ENCODE peak calls at places on chromosomes 11 and 22, in ten cellular contexts. One of them, this sample, is unnamed. For H3K9me3, the result is how much of the 10 kb centered on the place peaks cover.

GRCh38 chr11:2443406-2443805 is 908 bp downstream of the TRPM5 start:
- DNase-seq in AG04450: no peak
- DNase-seq in HCT116: no peak
- DNase-seq in ovary: no peak
- DNase-seq in fibroblast of lung: no peak
- DNase-seq in CD8-positive, alpha-beta T cell: no peak
- DNase-seq in CD8-positive, alpha-beta memory T cell: no peak
- DNase-seq in pancreas: no peak
- DNase-seq in right lobe of liver: peak
- DNase-seq in heart right ventricle: no peak
- DNase-seq in this sample: no peak

GRCh38 chr22:21947040-21948014 is 5.3 kb downstream of the PPM1F start:
- DNase-seq in AG04450: peak
- DNase-seq in HCT116: no peak
- DNase-seq in ovary: no peak
- DNase-seq in fibroblast of lung: peak
- DNase-seq in CD8-positive, alpha-beta T cell: no peak
- DNase-seq in CD8-positive, alpha-beta memory T cell: no peak
- DNase-seq in pancreas: no peak
- DNase-seq in right lobe of liver: no peak
- DNase-seq in heart right ventricle: no peak
- DNase-seq in this sample: no peak

GRCh38 chr11:122293298-122294023 is 177.4 kb upstream of the BLID start:
- DNase-seq in AG04450: no peak
- DNase-seq in HCT116: no peak
- DNase-seq in ovary: no peak
- DNase-seq in fibroblast of lung: peak
- DNase-seq in CD8-positive, alpha-beta T cell: no peak
- DNase-seq in CD8-positive, alpha-beta memory T cell: no peak
- DNase-seq in pancreas: no peak
- DNase-seq in right lobe of liver: no peak
- DNase-seq in heart right ventricle: no peak
- DNase-seq in this sample: no peak

GRCh38 chr11:22491826-22492225 is 133.8 kb downstream of the FANCF start:
- DNase-seq in AG04450: no peak
- DNase-seq in HCT116: no peak
- DNase-seq in ovary: no peak
- DNase-seq in fibroblast of lung: no peak
- DNase-seq in CD8-positive, alpha-beta T cell: no peak
- DNase-seq in CD8-positive, alpha-beta memory T cell: no peak
- DNase-seq in pancreas: peak
- DNase-seq in right lobe of liver: no peak
- DNase-seq in heart right ventricle: no peak
- DNase-seq in this sample: no peak

GRCh38 chr11:105968021-105968697 is 53.9 kb downstream of the MSANTD4 start:
- DNase-seq in AG04450: no peak
- DNase-seq in HCT116: no peak
- DNase-seq in ovary: no peak
- DNase-seq in fibroblast of lung: peak
- DNase-seq in CD8-positive, alpha-beta T cell: no peak
- DNase-seq in CD8-positive, alpha-beta memory T cell: no peak
- DNase-seq in pancreas: no peak
- DNase-seq in right lobe of liver: no peak
- DNase-seq in heart right ventricle: no peak
- DNase-seq in this sample: no peak

GRCh38 chr11:23573430-23573829 is 713.2 kb upstream of the CCDC179 start:
- DNase-seq in AG04450: no peak
- DNase-seq in HCT116: no peak
- DNase-seq in ovary: no peak
- DNase-seq in fibroblast of lung: no peak
- DNase-seq in CD8-positive, alpha-beta T cell: no peak
- DNase-seq in CD8-positive, alpha-beta memory T cell: no peak
- DNase-seq in pancreas: no peak
- DNase-seq in right lobe of liver: no peak
- DNase-seq in heart right ventricle: no peak
- DNase-seq in this sample: no peak

GRCh38 chr22:25350551-25350971 is 131.1 kb downstream of the CRYBB2 start:
- DNase-seq in AG04450: no peak
- DNase-seq in HCT116: no peak
- DNase-seq in ovary: no peak
- DNase-seq in fibroblast of lung: no peak
- DNase-seq in CD8-positive, alpha-beta T cell: no peak
- DNase-seq in CD8-positive, alpha-beta memory T cell: no peak
- DNase-seq in pancreas: no peak
- DNase-seq in right lobe of liver: peak
- DNase-seq in heart right ventricle: no peak
- DNase-seq in this sample: no peak

GRCh38 chr22:50445071-50445879 is 29.6 kb downstream of the SBF1 start:
- DNase-seq in AG04450: no peak
- DNase-seq in HCT116: no peak
- DNase-seq in ovary: no peak
- DNase-seq in fibroblast of lung: no peak
- DNase-seq in CD8-positive, alpha-beta T cell: peak
- DNase-seq in CD8-positive, alpha-beta memory T cell: peak
- DNase-seq in pancreas: no peak
- DNase-seq in right lobe of liver: no peak
- DNase-seq in heart right ventricle: peak
- DNase-seq in this sample: no peak

GRCh38 chr22:28016781-28017557 is 97.9 kb upstream of the PITPNB start:
- DNase-seq in AG04450: no peak
- DNase-seq in HCT116: no peak
- DNase-seq in ovary: peak
- DNase-seq in fibroblast of lung: no peak
- DNase-seq in CD8-positive, alpha-beta T cell: no peak
- DNase-seq in CD8-positive, alpha-beta memory T cell: no peak
- DNase-seq in pancreas: no peak
- DNase-seq in right lobe of liver: peak
- DNase-seq in heart right ventricle: no peak
- DNase-seq in this sample: no peak

GRCh38 chr11:78811622-78812021 is 237.0 kb upstream of the NARS2 start:
- DNase-seq in AG04450: no peak
- DNase-seq in HCT116: no peak
- DNase-seq in ovary: no peak
- DNase-seq in fibroblast of lung: no peak
- DNase-seq in CD8-positive, alpha-beta T cell: no peak
- DNase-seq in CD8-positive, alpha-beta memory T cell: no peak
- DNase-seq in pancreas: no peak
- DNase-seq in right lobe of liver: no peak
- DNase-seq in heart right ventricle: no peak
- DNase-seq in this sample: no peak

GRCh38 chr11:110026823-110027626 is 66.2 kb upstream of the ZC3H12C start:
- DNase-seq in AG04450: no peak
- DNase-seq in HCT116: no peak
- DNase-seq in ovary: no peak
- DNase-seq in fibroblast of lung: no peak
- DNase-seq in CD8-positive, alpha-beta T cell: no peak
- DNase-seq in CD8-positive, alpha-beta memory T cell: no peak
- DNase-seq in pancreas: no peak
- DNase-seq in right lobe of liver: no peak
- DNase-seq in heart right ventricle: no peak
- DNase-seq in this sample: no peak

GRCh38 chr11:73157141-73158010 is 15.3 kb upstream of the FCHSD2 start:
- DNase-seq in AG04450: peak
- DNase-seq in HCT116: no peak
- DNase-seq in ovary: peak
- DNase-seq in fibroblast of lung: peak
- DNase-seq in CD8-positive, alpha-beta T cell: no peak
- DNase-seq in CD8-positive, alpha-beta memory T cell: no peak
- DNase-seq in pancreas: no peak
- DNase-seq in right lobe of liver: peak
- DNase-seq in heart right ventricle: peak
- DNase-seq in this sample: no peak

GRCh38 chr22:42932197-42932519 is 75.1 kb upstream of the ARFGAP3 start:
- DNase-seq in AG04450: no peak
- DNase-seq in HCT116: no peak
- DNase-seq in ovary: no peak
- DNase-seq in fibroblast of lung: no peak
- DNase-seq in CD8-positive, alpha-beta T cell: no peak
- DNase-seq in CD8-positive, alpha-beta memory T cell: no peak
- DNase-seq in pancreas: no peak
- DNase-seq in right lobe of liver: no peak
- DNase-seq in heart right ventricle: no peak
- DNase-seq in this sample: no peak
- H3K9me3 ChIP-seq in AG04450: under half
- H3K9me3 ChIP-seq in HCT116: under half
- H3K9me3 ChIP-seq in ovary: under half
- H3K9me3 ChIP-seq in fibroblast of lung: under half
- H3K9me3 ChIP-seq in CD8-positive, alpha-beta T cell: under half
- H3K9me3 ChIP-seq in CD8-positive, alpha-beta memory T cell: under half
- H3K9me3 ChIP-seq in pancreas: under half
- H3K9me3 ChIP-seq in right lobe of liver: under half
- H3K9me3 ChIP-seq in heart right ventricle: under half
- H3K9me3 ChIP-seq in this sample: under half

GRCh38 chr11:116233581-116233980 is 539.2 kb downstream of the BUD13 start:
- DNase-seq in AG04450: no peak
- DNase-seq in HCT116: no peak
- DNase-seq in ovary: no peak
- DNase-seq in fibroblast of lung: no peak
- DNase-seq in CD8-positive, alpha-beta T cell: no peak
- DNase-seq in CD8-positive, alpha-beta memory T cell: no peak
- DNase-seq in pancreas: no peak
- DNase-seq in right lobe of liver: no peak
- DNase-seq in heart right ventricle: no peak
- DNase-seq in this sample: no peak

GRCh38 chr11:116232364-116232801 is 540.4 kb downstream of the BUD13 start:
- DNase-seq in AG04450: no peak
- DNase-seq in HCT116: no peak
- DNase-seq in ovary: no peak
- DNase-seq in fibroblast of lung: no peak
- DNase-seq in CD8-positive, alpha-beta T cell: no peak
- DNase-seq in CD8-positive, alpha-beta memory T cell: no peak
- DNase-seq in pancreas: no peak
- DNase-seq in right lobe of liver: no peak
- DNase-seq in heart right ventricle: no peak
- DNase-seq in this sample: no peak

GRCh38 chr11:116231540-116231939 is 541.2 kb downstream of the BUD13 start:
- DNase-seq in AG04450: no peak
- DNase-seq in HCT116: no peak
- DNase-seq in ovary: no peak
- DNase-seq in fibroblast of lung: no peak
- DNase-seq in CD8-positive, alpha-beta T cell: no peak
- DNase-seq in CD8-positive, alpha-beta memory T cell: no peak
- DNase-seq in pancreas: no peak
- DNase-seq in right lobe of liver: no peak
- DNase-seq in heart right ventricle: no peak
- DNase-seq in this sample: no peak

GRCh38 chr11:116239247-116239646 is 533.5 kb downstream of the BUD13 start:
- DNase-seq in AG04450: no peak
- DNase-seq in HCT116: no peak
- DNase-seq in ovary: no peak
- DNase-seq in fibroblast of lung: no peak
- DNase-seq in CD8-positive, alpha-beta T cell: no peak
- DNase-seq in CD8-positive, alpha-beta memory T cell: no peak
- DNase-seq in pancreas: no peak
- DNase-seq in right lobe of liver: no peak
- DNase-seq in heart right ventricle: no peak
- DNase-seq in this sample: no peak

GRCh38 chr11:116234989-116235567 is 537.7 kb downstream of the BUD13 start:
- DNase-seq in AG04450: no peak
- DNase-seq in HCT116: no peak
- DNase-seq in ovary: no peak
- DNase-seq in fibroblast of lung: no peak
- DNase-seq in CD8-positive, alpha-beta T cell: no peak
- DNase-seq in CD8-positive, alpha-beta memory T cell: no peak
- DNase-seq in pancreas: no peak
- DNase-seq in right lobe of liver: no peak
- DNase-seq in heart right ventricle: no peak
- DNase-seq in this sample: no peak
- H3K9me3 ChIP-seq in AG04450: under half
- H3K9me3 ChIP-seq in HCT116: under half
- H3K9me3 ChIP-seq in ovary: under half
- H3K9me3 ChIP-seq in fibroblast of lung: under half
- H3K9me3 ChIP-seq in CD8-positive, alpha-beta T cell: under half
- H3K9me3 ChIP-seq in CD8-positive, alpha-beta memory T cell: under half
- H3K9me3 ChIP-seq in pancreas: under half
- H3K9me3 ChIP-seq in right lobe of liver: under half
- H3K9me3 ChIP-seq in heart right ventricle: under half
- H3K9me3 ChIP-seq in this sample: under half

GRCh38 chr11:6755303-6755952 is 16.3 kb downstream of the OR2AG2 start:
- DNase-seq in AG04450: no peak
- DNase-seq in HCT116: peak
- DNase-seq in ovary: no peak
- DNase-seq in fibroblast of lung: peak
- DNase-seq in CD8-positive, alpha-beta T cell: peak
- DNase-seq in CD8-positive, alpha-beta memory T cell: no peak
- DNase-seq in pancreas: peak
- DNase-seq in right lobe of liver: peak
- DNase-seq in heart right ventricle: no peak
- DNase-seq in this sample: no peak
- H3K9me3 ChIP-seq in AG04450: under half
- H3K9me3 ChIP-seq in HCT116: under half
- H3K9me3 ChIP-seq in ovary: under half
- H3K9me3 ChIP-seq in fibroblast of lung: under half
- H3K9me3 ChIP-seq in CD8-positive, alpha-beta T cell: under half
- H3K9me3 ChIP-seq in CD8-positive, alpha-beta memory T cell: under half
- H3K9me3 ChIP-seq in pancreas: under half
- H3K9me3 ChIP-seq in right lobe of liver: under half
- H3K9me3 ChIP-seq in heart right ventricle: under half
- H3K9me3 ChIP-seq in this sample: under half

DNA sequence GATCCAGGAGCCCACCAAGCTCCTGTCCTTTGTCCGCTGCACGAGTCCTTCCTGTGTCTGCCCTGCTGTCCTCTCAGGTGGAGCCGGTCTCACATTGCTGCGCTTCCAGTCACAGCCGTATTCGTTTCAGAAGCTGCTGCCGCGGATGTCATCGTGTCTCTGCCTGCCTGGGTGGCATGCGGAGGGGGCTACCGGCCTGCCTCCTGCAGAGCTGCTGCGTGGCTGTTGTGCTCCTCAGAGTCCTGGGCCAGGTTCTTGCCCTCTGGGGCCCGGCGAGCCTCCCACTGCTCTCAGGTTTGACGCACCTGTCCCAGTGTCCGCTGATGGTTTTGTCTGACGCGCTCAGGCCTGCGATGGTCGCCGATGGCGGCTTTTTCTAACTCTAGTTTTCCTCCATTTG is 254.2 kb downstream of the TBC1D22A start:
- DNase-seq in AG04450: no peak
- DNase-seq in HCT116: no peak
- DNase-seq in ovary: no peak
- DNase-seq in fibroblast of lung: no peak
- DNase-seq in CD8-positive, alpha-beta T cell: no peak
- DNase-seq in CD8-positive, alpha-beta memory T cell: no peak
- DNase-seq in pancreas: no peak
- DNase-seq in right lobe of liver: no peak
- DNase-seq in heart right ventricle: no peak
- DNase-seq in this sample: no peak
- H3K9me3 ChIP-seq in AG04450: under half
- H3K9me3 ChIP-seq in HCT116: under half
- H3K9me3 ChIP-seq in ovary: under half
- H3K9me3 ChIP-seq in fibroblast of lung: under half
- H3K9me3 ChIP-seq in CD8-positive, alpha-beta T cell: under half
- H3K9me3 ChIP-seq in CD8-positive, alpha-beta memory T cell: under half
- H3K9me3 ChIP-seq in pancreas: under half
- H3K9me3 ChIP-seq in right lobe of liver: under half
- H3K9me3 ChIP-seq in heart right ventricle: under half
- H3K9me3 ChIP-seq in this sample: under half

GRCh38 chr11:50072226-50073112 is 39.8 kb downstream of the OR4C45 start:
- DNase-seq in AG04450: no peak
- DNase-seq in HCT116: no peak
- DNase-seq in ovary: no peak
- DNase-seq in fibroblast of lung: no peak
- DNase-seq in CD8-positive, alpha-beta T cell: no peak
- DNase-seq in CD8-positive, alpha-beta memory T cell: no peak
- DNase-seq in pancreas: no peak
- DNase-seq in right lobe of liver: no peak
- DNase-seq in heart right ventricle: no peak
- DNase-seq in this sample: no peak
- H3K9me3 ChIP-seq in AG04450: half or more
- H3K9me3 ChIP-seq in HCT116: under half
- H3K9me3 ChIP-seq in ovary: under half
- H3K9me3 ChIP-seq in fibroblast of lung: under half
- H3K9me3 ChIP-seq in CD8-positive, alpha-beta T cell: under half
- H3K9me3 ChIP-seq in CD8-positive, alpha-beta memory T cell: under half
- H3K9me3 ChIP-seq in pancreas: under half
- H3K9me3 ChIP-seq in right lobe of liver: under half
- H3K9me3 ChIP-seq in heart right ventricle: under half
- H3K9me3 ChIP-seq in this sample: under half